ENCODE peak calls at places on chromosomes 13 and 19, in nine cellular contexts. One of them, this sample, is unnamed.

GRCh38 chr13:76293346-76293745 is 592.9 kb downstream of the KCTD12 start:
- DNase-seq in SK-N-SH: no peak
- DNase-seq in breast epithelium: no peak
- DNase-seq in GM23338: no peak
- DNase-seq in HCT116: no peak
- DNase-seq in spleen: no peak
- DNase-seq in transverse colon: no peak
- DNase-seq in esophagus muscularis mucosa: no peak
- DNase-seq in suprapubic skin: no peak
- DNase-seq in this sample: no peak

GRCh38 chr13:64186503-64186902 is 2770.9 kb upstream of the PCDH20 start:
- DNase-seq in suprapubic skin: no peak
- DNase-seq in spleen: no peak
- DNase-seq in HCT116: no peak
- DNase-seq in breast epithelium: no peak
- DNase-seq in GM23338: no peak
- DNase-seq in SK-N-SH: no peak
- DNase-seq in transverse colon: no peak
- DNase-seq in esophagus muscularis mucosa: no peak
- DNase-seq in this sample: no peak

GRCh38 chr19:47047931-47048399 is 459 bp downstream of the TMEM160 start:
- DNase-seq in breast epithelium: peak; percentile 81
- DNase-seq in SK-N-SH: peak; percentile 98
- DNase-seq in esophagus muscularis mucosa: peak; percentile 93
- DNase-seq in GM23338: peak; percentile 96
- DNase-seq in transverse colon: peak; percentile 83
- DNase-seq in suprapubic skin: peak; percentile 89
- DNase-seq in spleen: peak; percentile 91
- DNase-seq in HCT116: peak; percentile 78
- DNase-seq in this sample: peak; percentile 91

GRCh38 chr13:111429064-111429558 is 108.7 kb downstream of the TEX29 start:
- DNase-seq in transverse colon: peak; percentile 43
- DNase-seq in GM23338: peak; percentile 81
- DNase-seq in spleen: no peak
- DNase-seq in suprapubic skin: no peak
- DNase-seq in HCT116: peak; percentile 58
- DNase-seq in SK-N-SH: peak; percentile 54
- DNase-seq in breast epithelium: no peak
- DNase-seq in esophagus muscularis mucosa: no peak
- DNase-seq in this sample: no peak

GRCh38 chr19:45952691-45953505 is 20.8 kb downstream of the NOVA2 start:
- DNase-seq in suprapubic skin: no peak
- DNase-seq in HCT116: no peak
- DNase-seq in GM23338: peak; percentile 98
- DNase-seq in breast epithelium: no peak
- DNase-seq in SK-N-SH: peak; percentile 55
- DNase-seq in esophagus muscularis mucosa: no peak
- DNase-seq in transverse colon: peak; percentile 24
- DNase-seq in spleen: peak; percentile 71
- DNase-seq in this sample: peak; percentile 46

GRCh38 chr13:102117175-102117830 is 284.5 kb downstream of the FGF14 start:
- DNase-seq in transverse colon: no peak
- DNase-seq in esophagus muscularis mucosa: no peak
- DNase-seq in SK-N-SH: no peak
- DNase-seq in GM23338: no peak
- DNase-seq in suprapubic skin: no peak
- DNase-seq in HCT116: no peak
- DNase-seq in spleen: no peak
- DNase-seq in breast epithelium: peak; percentile 72
- DNase-seq in this sample: no peak

GRCh38 chr13:19864018-19864338 is 529 bp upstream of the ZMYM5 start:
- DNase-seq in GM23338: peak; percentile 54
- DNase-seq in breast epithelium: no peak
- DNase-seq in SK-N-SH: peak; percentile 75
- DNase-seq in transverse colon: peak; percentile 76
- DNase-seq in suprapubic skin: peak; percentile 89
- DNase-seq in esophagus muscularis mucosa: peak; percentile 94
- DNase-seq in spleen: no peak
- DNase-seq in HCT116: no peak
- DNase-seq in this sample: peak; percentile 61

GRCh38 chr13:49954674-49955455 is 18.7 kb upstream of the SPRYD7 start:
- DNase-seq in spleen: no peak
- DNase-seq in HCT116: no peak
- DNase-seq in SK-N-SH: no peak
- DNase-seq in suprapubic skin: no peak
- DNase-seq in GM23338: no peak
- DNase-seq in esophagus muscularis mucosa: no peak
- DNase-seq in breast epithelium: no peak
- DNase-seq in transverse colon: peak; percentile 47
- DNase-seq in this sample: no peak

GRCh38 chr19:51927859-51928258 is 587 bp downstream of the ZNF613 start:
- DNase-seq in esophagus muscularis mucosa: no peak
- DNase-seq in transverse colon: no peak
- DNase-seq in spleen: no peak
- DNase-seq in breast epithelium: no peak
- DNase-seq in GM23338: no peak
- DNase-seq in SK-N-SH: no peak
- DNase-seq in HCT116: no peak
- DNase-seq in suprapubic skin: no peak
- DNase-seq in this sample: no peak

GRCh38 chr19:51921949-51922348 is 5.3 kb upstream of the ZNF613 start:
- DNase-seq in spleen: no peak
- DNase-seq in SK-N-SH: no peak
- DNase-seq in GM23338: no peak
- DNase-seq in suprapubic skin: no peak
- DNase-seq in breast epithelium: no peak
- DNase-seq in transverse colon: no peak
- DNase-seq in esophagus muscularis mucosa: no peak
- DNase-seq in HCT116: no peak
- DNase-seq in this sample: no peak

GRCh38 chr19:51931921-51932320 is 4.6 kb downstream of the ZNF613 start:
- DNase-seq in suprapubic skin: no peak
- DNase-seq in HCT116: no peak
- DNase-seq in GM23338: peak; percentile 53
- DNase-seq in esophagus muscularis mucosa: no peak
- DNase-seq in SK-N-SH: no peak
- DNase-seq in transverse colon: no peak
- DNase-seq in spleen: no peak
- DNase-seq in breast epithelium: no peak
- DNase-seq in this sample: no peak

GRCh38 chr19:51926426-51926783 is 867 bp upstream of the ZNF613 start:
- DNase-seq in breast epithelium: no peak
- DNase-seq in spleen: no peak
- DNase-seq in suprapubic skin: no peak
- DNase-seq in transverse colon: no peak
- DNase-seq in GM23338: no peak
- DNase-seq in esophagus muscularis mucosa: no peak
- DNase-seq in SK-N-SH: no peak
- DNase-seq in HCT116: no peak
- DNase-seq in this sample: no peak

DNA sequence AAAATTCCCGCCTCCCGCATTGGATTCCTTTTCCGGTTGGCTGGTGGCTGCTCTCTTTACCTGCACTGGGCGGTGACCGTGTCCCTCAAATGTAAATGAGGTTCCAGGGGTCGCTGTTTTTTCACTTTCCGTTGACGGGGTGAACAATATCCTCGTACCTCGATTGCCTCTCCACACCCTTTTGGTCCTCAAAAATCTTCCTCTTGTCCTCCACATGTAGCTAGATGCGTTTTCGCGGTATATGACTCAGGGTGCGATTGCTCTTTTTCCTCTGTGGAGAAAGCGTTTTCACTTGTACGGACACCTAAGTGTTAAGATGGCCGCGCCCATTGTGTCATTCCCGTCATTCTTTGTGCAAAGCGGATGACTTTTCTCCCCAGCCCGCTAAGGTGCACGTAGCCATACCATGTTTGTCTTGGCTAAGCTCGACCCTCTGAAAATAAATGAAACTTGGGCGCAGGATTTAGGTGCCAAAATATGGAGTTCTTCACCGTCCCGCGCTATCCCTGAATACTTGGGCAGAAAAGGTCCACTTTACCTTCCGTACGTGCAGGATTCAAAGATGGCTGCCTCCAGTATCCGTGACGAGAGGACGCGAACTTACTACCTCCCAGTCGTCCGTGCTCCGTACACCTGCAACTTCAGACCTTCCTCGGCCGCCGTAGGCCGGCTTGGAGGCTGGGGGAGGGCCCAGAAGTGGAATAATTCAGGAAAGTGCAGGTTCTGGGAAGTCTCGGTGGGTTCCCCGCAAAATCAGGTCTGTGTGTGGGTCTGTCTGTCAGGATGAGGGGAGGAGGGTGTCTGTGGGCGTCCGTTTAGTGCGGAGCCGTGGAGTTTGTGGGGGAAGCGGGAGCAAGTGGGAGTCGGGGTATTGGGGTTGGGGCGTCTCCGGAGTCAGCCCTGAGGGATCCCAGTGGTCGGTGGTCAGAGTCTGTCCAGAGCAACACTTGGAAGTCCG is at the start of gene ZNF613:
- DNase-seq in HCT116: peak; percentile 94
- DNase-seq in transverse colon: peak; percentile 91
- DNase-seq in esophagus muscularis mucosa: peak; percentile 96
- DNase-seq in GM23338: peak; percentile 99
- DNase-seq in SK-N-SH: peak; percentile 82
- DNase-seq in suprapubic skin: peak; percentile 85
- DNase-seq in spleen: peak; percentile 95
- DNase-seq in breast epithelium: peak; percentile 78
- DNase-seq in this sample: peak; percentile 94
- TF ChIP-seq CTCF in HCT116: peak; percentile 17
- TF ChIP-seq CTCF in transverse colon: peak; percentile 17
- TF ChIP-seq CTCF in esophagus muscularis mucosa: peak; percentile 15
- TF ChIP-seq CTCF in GM23338: peak; percentile 24
- TF ChIP-seq CTCF in SK-N-SH: peak; percentile 47
- TF ChIP-seq CTCF in suprapubic skin: no peak
- TF ChIP-seq CTCF in spleen: no peak
- TF ChIP-seq CTCF in breast epithelium: peak; percentile 32
- TF ChIP-seq CTCF in this sample: no peak

DNA sequence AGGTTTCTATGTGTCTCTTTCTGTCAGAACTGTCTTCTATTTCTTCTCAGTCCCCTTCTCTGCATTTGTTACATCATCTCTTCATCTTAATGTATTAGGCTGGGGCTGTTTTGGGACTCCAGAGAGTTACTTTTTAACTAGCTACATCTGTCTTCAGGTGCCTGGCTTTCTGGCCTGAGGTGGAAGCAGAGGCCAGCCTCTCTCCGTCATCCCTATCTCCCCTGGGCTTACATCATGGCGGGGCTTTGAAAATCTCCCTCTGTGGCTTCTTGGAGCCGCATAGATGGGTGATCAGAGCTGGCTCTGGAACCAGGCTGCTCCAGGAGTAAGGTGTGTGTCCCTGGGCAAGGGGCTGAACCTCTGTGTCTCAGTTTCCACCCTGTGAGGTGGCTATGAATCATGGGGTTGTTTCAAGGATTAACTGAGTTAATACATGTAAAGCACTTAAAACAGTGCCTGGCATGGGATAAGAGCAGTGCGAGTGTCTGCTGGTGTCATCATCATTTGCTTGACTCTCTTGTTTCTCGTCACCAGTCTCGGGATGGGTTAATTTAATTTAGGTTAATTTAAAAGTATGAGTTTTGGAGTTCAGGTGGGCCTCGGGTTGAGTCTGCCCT is 2.0 kb downstream of the EPN1 start:
- DNase-seq in transverse colon: no peak
- DNase-seq in HCT116: no peak
- DNase-seq in suprapubic skin: no peak
- DNase-seq in breast epithelium: no peak
- DNase-seq in spleen: no peak
- DNase-seq in esophagus muscularis mucosa: no peak
- DNase-seq in SK-N-SH: no peak
- DNase-seq in GM23338: no peak
- DNase-seq in this sample: no peak
- H3K4me3 ChIP-seq in transverse colon: peak overlapping the region; percentile 99
- H3K4me3 ChIP-seq in HCT116: no peak overlapping the region
- H3K4me3 ChIP-seq in suprapubic skin: peak overlapping the region; percentile 91
- H3K4me3 ChIP-seq in breast epithelium: no peak overlapping the region
- H3K4me3 ChIP-seq in spleen: peak overlapping the region; percentile 94
- H3K4me3 ChIP-seq in esophagus muscularis mucosa: no peak overlapping the region
- H3K4me3 ChIP-seq in SK-N-SH: peak overlapping the region; percentile 96
- H3K4me3 ChIP-seq in GM23338: peak overlapping the region; percentile 96
- H3K4me3 ChIP-seq in this sample: peak overlapping the region; percentile 65

GRCh38 chr19:8462601-8463000 is 17.8 kb downstream of the HNRNPM start:
- DNase-seq in SK-N-SH: no peak
- DNase-seq in breast epithelium: no peak
- DNase-seq in spleen: no peak
- DNase-seq in HCT116: no peak
- DNase-seq in GM23338: no peak
- DNase-seq in transverse colon: no peak
- DNase-seq in esophagus muscularis mucosa: no peak
- DNase-seq in suprapubic skin: no peak
- DNase-seq in this sample: no peak

GRCh38 chr19:8463343-8463742 is 18.6 kb downstream of the HNRNPM start:
- DNase-seq in SK-N-SH: no peak
- DNase-seq in transverse colon: no peak
- DNase-seq in spleen: no peak
- DNase-seq in suprapubic skin: no peak
- DNase-seq in breast epithelium: no peak
- DNase-seq in HCT116: no peak
- DNase-seq in esophagus muscularis mucosa: no peak
- DNase-seq in GM23338: no peak
- DNase-seq in this sample: no peak

GRCh38 chr19:8460516-8461298 is 15.9 kb downstream of the HNRNPM start:
- DNase-seq in SK-N-SH: no peak
- DNase-seq in breast epithelium: no peak
- DNase-seq in transverse colon: no peak
- DNase-seq in esophagus muscularis mucosa: no peak
- DNase-seq in HCT116: no peak
- DNase-seq in suprapubic skin: no peak
- DNase-seq in GM23338: no peak
- DNase-seq in spleen: no peak
- DNase-seq in this sample: no peak

GRCh38 chr19:8461376-8461775 is 16.6 kb downstream of the HNRNPM start:
- DNase-seq in breast epithelium: no peak
- DNase-seq in GM23338: no peak
- DNase-seq in transverse colon: no peak
- DNase-seq in SK-N-SH: no peak
- DNase-seq in HCT116: no peak
- DNase-seq in suprapubic skin: no peak
- DNase-seq in esophagus muscularis mucosa: no peak
- DNase-seq in spleen: no peak
- DNase-seq in this sample: no peak

DNA sequence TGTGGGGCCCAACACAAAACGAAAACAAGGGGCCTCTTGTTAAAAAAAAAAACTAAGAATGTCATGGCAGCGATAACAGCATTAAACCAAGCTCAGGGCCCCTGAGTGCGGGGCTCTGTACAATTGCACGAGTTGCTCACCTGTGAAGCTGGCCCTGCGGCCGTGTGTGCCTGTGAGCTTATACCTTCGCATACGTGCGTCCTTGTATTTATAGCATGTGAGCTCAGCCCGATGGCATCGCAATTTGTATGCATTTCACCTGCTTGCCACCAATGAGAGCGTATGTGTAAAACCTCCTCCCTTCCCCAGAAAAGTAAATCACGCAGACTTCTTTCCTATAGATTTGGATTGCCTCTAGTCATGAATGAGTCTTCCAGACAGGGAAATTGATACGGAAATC is 17.1 kb downstream of the HNRNPM start:
- DNase-seq in HCT116: no peak
- DNase-seq in spleen: no peak
- DNase-seq in SK-N-SH: no peak
- DNase-seq in suprapubic skin: no peak
- DNase-seq in esophagus muscularis mucosa: no peak
- DNase-seq in breast epithelium: no peak
- DNase-seq in transverse colon: no peak
- DNase-seq in GM23338: no peak
- DNase-seq in this sample: no peak
- TF ChIP-seq POLR2AphosphoS5 in HCT116: no peak
- TF ChIP-seq POLR2AphosphoS5 in spleen: peak; percentile 27
- TF ChIP-seq POLR2AphosphoS5 in SK-N-SH: no peak
- TF ChIP-seq POLR2AphosphoS5 in suprapubic skin: no peak
- TF ChIP-seq POLR2AphosphoS5 in esophagus muscularis mucosa: no peak
- TF ChIP-seq POLR2AphosphoS5 in breast epithelium: no peak
- TF ChIP-seq POLR2AphosphoS5 in transverse colon: no peak
- TF ChIP-seq POLR2AphosphoS5 in GM23338: no peak
- TF ChIP-seq POLR2AphosphoS5 in this sample: no peak

DNA sequence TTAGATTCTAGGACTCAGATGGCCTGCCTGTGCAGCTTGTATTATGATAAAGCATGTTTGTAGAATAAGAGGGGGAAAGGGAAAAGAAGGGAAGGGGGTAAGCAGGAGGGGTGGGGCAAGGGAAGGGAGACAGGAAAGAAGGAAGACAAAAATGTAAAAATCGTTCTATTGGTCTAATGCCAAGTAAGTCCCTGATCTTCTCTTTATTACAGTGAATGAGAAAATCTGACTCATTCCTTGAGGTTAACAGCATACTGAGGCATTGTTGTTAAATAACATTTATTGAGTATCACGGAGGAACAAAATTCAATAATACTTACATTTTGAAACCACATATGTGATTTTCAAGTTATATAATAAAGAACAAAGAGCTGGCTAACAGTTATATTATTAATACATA is 1534.7 kb downstream of the OLFM4 start:
- DNase-seq in esophagus muscularis mucosa: no peak
- DNase-seq in GM23338: no peak
- DNase-seq in suprapubic skin: no peak
- DNase-seq in HCT116: no peak
- DNase-seq in SK-N-SH: no peak
- DNase-seq in transverse colon: no peak
- DNase-seq in spleen: no peak
- DNase-seq in breast epithelium: no peak
- DNase-seq in this sample: no peak
- TF ChIP-seq CTCF in esophagus muscularis mucosa: no peak
- TF ChIP-seq CTCF in GM23338: no peak
- TF ChIP-seq CTCF in suprapubic skin: no peak
- TF ChIP-seq CTCF in HCT116: no peak
- TF ChIP-seq CTCF in SK-N-SH: no peak
- TF ChIP-seq CTCF in transverse colon: no peak
- TF ChIP-seq CTCF in spleen: no peak
- TF ChIP-seq CTCF in breast epithelium: no peak
- TF ChIP-seq CTCF in this sample: no peak